ENCODE peak calls at places on chromosomes 12 and 14, in four cellular contexts. One of them, this sample, is unnamed.

GRCh38 chr12:59833408-59833807 is 237.6 kb downstream of the SLC16A7 start:
- DNase-seq in endothelial cell: no peak
- DNase-seq in neural crest cell: no peak
- DNase-seq in dorsolateral prefrontal cortex: no peak
- DNase-seq in this sample: no peak

GRCh38 chr12:90368081-90368480 is 586.9 kb downstream of the CCER1 start:
- DNase-seq in dorsolateral prefrontal cortex: no peak
- DNase-seq in neural crest cell: no peak
- DNase-seq in endothelial cell: no peak
- DNase-seq in this sample: no peak

GRCh38 chr14:66643344-66643743 is 135.4 kb downstream of the GPHN start:
- DNase-seq in dorsolateral prefrontal cortex: no peak
- DNase-seq in endothelial cell: no peak
- DNase-seq in neural crest cell: no peak
- DNase-seq in this sample: no peak

GRCh38 chr14:27750096-27750495 is 1016.5 kb upstream of the FOXG1 start:
- DNase-seq in dorsolateral prefrontal cortex: no peak
- DNase-seq in endothelial cell: no peak
- DNase-seq in neural crest cell: no peak
- DNase-seq in this sample: no peak

GRCh38 chr14:95226801-95227200 is 69.5 kb upstream of the DICER1 start:
- DNase-seq in endothelial cell: no peak
- DNase-seq in neural crest cell: no peak
- DNase-seq in dorsolateral prefrontal cortex: no peak
- DNase-seq in this sample: no peak

GRCh38 chr12:29783773-29784666 is at the start of gene TMTC1:
- DNase-seq in dorsolateral prefrontal cortex: peak
- DNase-seq in neural crest cell: peak
- DNase-seq in endothelial cell: peak
- DNase-seq in this sample: peak

GRCh38 chr12:51188359-51189051 is 15.6 kb upstream of the TFCP2 start:
- DNase-seq in neural crest cell: no peak
- DNase-seq in dorsolateral prefrontal cortex: no peak
- DNase-seq in endothelial cell: no peak
- DNase-seq in this sample: no peak

GRCh38 chr12:112714166-112714565 is 77.4 kb upstream of the RPH3A start:
- DNase-seq in dorsolateral prefrontal cortex: no peak
- DNase-seq in endothelial cell: no peak
- DNase-seq in neural crest cell: no peak
- DNase-seq in this sample: no peak

GRCh38 chr14:49931523-49931922 is 38.6 kb downstream of the ARF6 start:
- DNase-seq in dorsolateral prefrontal cortex: no peak
- DNase-seq in endothelial cell: no peak
- DNase-seq in neural crest cell: no peak
- DNase-seq in this sample: no peak

GRCh38 chr12:108447168-108447840 is 67.8 kb upstream of the FICD start:
- DNase-seq in endothelial cell: no peak
- DNase-seq in dorsolateral prefrontal cortex: no peak
- DNase-seq in neural crest cell: no peak
- DNase-seq in this sample: no peak

GRCh38 chr12:42921741-42922511 is 332.4 kb upstream of the PRICKLE1 start:
- DNase-seq in dorsolateral prefrontal cortex: no peak
- DNase-seq in endothelial cell: no peak
- DNase-seq in neural crest cell: no peak
- DNase-seq in this sample: no peak

GRCh38 chr12:41932470-41932991 is 212.1 kb downstream of the GXYLT1 start:
- DNase-seq in dorsolateral prefrontal cortex: peak
- DNase-seq in endothelial cell: peak
- DNase-seq in neural crest cell: peak
- DNase-seq in this sample: peak

GRCh38 chr12:121719926-121720414 is 7.4 kb downstream of the TMEM120B start:
- DNase-seq in neural crest cell: no peak
- DNase-seq in dorsolateral prefrontal cortex: no peak
- DNase-seq in endothelial cell: no peak
- DNase-seq in this sample: no peak

GRCh38 chr14:76867536-76868452 is 41.6 kb downstream of the LRRC74A start:
- DNase-seq in dorsolateral prefrontal cortex: no peak
- DNase-seq in endothelial cell: no peak
- DNase-seq in neural crest cell: no peak
- DNase-seq in this sample: no peak

GRCh38 chr12:69929531-69929930 is 104.5 kb downstream of the MYRFL start:
- DNase-seq in dorsolateral prefrontal cortex: no peak
- DNase-seq in endothelial cell: no peak
- DNase-seq in neural crest cell: no peak
- DNase-seq in this sample: no peak

GRCh38 chr12:121239335-121239678 is 29.4 kb downstream of the P2RX4 start:
- DNase-seq in endothelial cell: no peak
- DNase-seq in neural crest cell: no peak
- DNase-seq in dorsolateral prefrontal cortex: no peak
- DNase-seq in this sample: no peak

GRCh38 chr12:473863-474577 is 14.3 kb downstream of the B4GALNT3 start:
- DNase-seq in neural crest cell: no peak
- DNase-seq in endothelial cell: no peak
- DNase-seq in dorsolateral prefrontal cortex: no peak
- DNase-seq in this sample: no peak

GRCh38 chr14:61365667-61366194 is 44.4 kb downstream of the PRKCH start:
- DNase-seq in neural crest cell: no peak
- DNase-seq in dorsolateral prefrontal cortex: no peak
- DNase-seq in endothelial cell: no peak
- DNase-seq in this sample: no peak

GRCh38 chr12:124381454-124382207 is 86.7 kb downstream of the RFLNA start:
- DNase-seq in neural crest cell: no peak
- DNase-seq in endothelial cell: no peak
- DNase-seq in dorsolateral prefrontal cortex: peak
- DNase-seq in this sample: no peak

GRCh38 chr14:64191756-64192155 is 102.4 kb downstream of the ESR2 start:
- DNase-seq in neural crest cell: no peak
- DNase-seq in dorsolateral prefrontal cortex: no peak
- DNase-seq in endothelial cell: no peak
- DNase-seq in this sample: no peak

GRCh38 chr14:20682435-20683124 is 1.8 kb upstream of the RNASE4 start:
- DNase-seq in neural crest cell: peak
- DNase-seq in endothelial cell: peak
- DNase-seq in dorsolateral prefrontal cortex: peak
- DNase-seq in this sample: peak

GRCh38 chr12:49201595-49202295 is 12.9 kb upstream of the TUBA1A start:
- DNase-seq in neural crest cell: no peak
- DNase-seq in endothelial cell: no peak
- DNase-seq in dorsolateral prefrontal cortex: no peak
- DNase-seq in this sample: no peak

GRCh38 chr12:102917026-102917787 is at the start of gene PAH:
- DNase-seq in endothelial cell: no peak
- DNase-seq in dorsolateral prefrontal cortex: no peak
- DNase-seq in neural crest cell: no peak
- DNase-seq in this sample: no peak
- TF ChIP-seq CTCF in endothelial cell: no peak
- TF ChIP-seq CTCF in dorsolateral prefrontal cortex: no peak
- TF ChIP-seq CTCF in neural crest cell: peak
- TF ChIP-seq CTCF in this sample: no peak

DNA sequence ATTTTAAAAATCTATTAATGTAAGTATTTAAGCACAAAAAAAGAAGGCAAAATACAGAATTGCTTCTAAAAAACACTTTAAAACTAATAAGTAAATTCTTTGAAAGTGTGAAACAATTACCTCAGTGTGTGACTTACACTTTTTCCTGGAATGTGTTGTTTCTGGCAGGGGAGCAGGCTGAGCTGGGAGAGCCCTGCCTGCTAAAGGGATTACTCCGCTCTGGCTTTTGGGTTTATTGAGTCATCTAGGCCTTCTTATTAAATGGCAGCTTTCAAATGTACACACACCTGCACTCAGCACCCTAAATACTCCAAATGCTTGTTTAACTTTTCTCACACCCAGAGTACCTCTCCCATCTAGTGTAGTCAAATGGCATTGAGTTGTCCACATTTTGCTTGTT is 279.8 kb downstream of the AKAP6 start:
- DNase-seq in endothelial cell: no peak
- DNase-seq in dorsolateral prefrontal cortex: no peak
- DNase-seq in neural crest cell: no peak
- DNase-seq in this sample: no peak
- TF ChIP-seq CTCF in endothelial cell: no peak
- TF ChIP-seq CTCF in dorsolateral prefrontal cortex: no peak
- TF ChIP-seq CTCF in neural crest cell: no peak
- TF ChIP-seq CTCF in this sample: no peak

GRCh38 chr14:100239840-100240724 is 1.1 kb downstream of the YY1 start:
- DNase-seq in neural crest cell: peak
- DNase-seq in dorsolateral prefrontal cortex: peak
- DNase-seq in endothelial cell: peak
- DNase-seq in this sample: peak

GRCh38 chr14:100238419-100239199 is at the start of gene YY1:
- DNase-seq in neural crest cell: peak
- DNase-seq in dorsolateral prefrontal cortex: peak
- DNase-seq in endothelial cell: peak
- DNase-seq in this sample: peak

GRCh38 chr14:100239200-100239839 is 376 bp downstream of the YY1 start:
- DNase-seq in endothelial cell: no peak
- DNase-seq in dorsolateral prefrontal cortex: no peak
- DNase-seq in neural crest cell: no peak
- DNase-seq in this sample: peak

GRCh38 chr14:100240725-100241032 is 1.7 kb downstream of the YY1 start:
- DNase-seq in endothelial cell: no peak
- DNase-seq in dorsolateral prefrontal cortex: no peak
- DNase-seq in neural crest cell: no peak
- DNase-seq in this sample: no peak

DNA sequence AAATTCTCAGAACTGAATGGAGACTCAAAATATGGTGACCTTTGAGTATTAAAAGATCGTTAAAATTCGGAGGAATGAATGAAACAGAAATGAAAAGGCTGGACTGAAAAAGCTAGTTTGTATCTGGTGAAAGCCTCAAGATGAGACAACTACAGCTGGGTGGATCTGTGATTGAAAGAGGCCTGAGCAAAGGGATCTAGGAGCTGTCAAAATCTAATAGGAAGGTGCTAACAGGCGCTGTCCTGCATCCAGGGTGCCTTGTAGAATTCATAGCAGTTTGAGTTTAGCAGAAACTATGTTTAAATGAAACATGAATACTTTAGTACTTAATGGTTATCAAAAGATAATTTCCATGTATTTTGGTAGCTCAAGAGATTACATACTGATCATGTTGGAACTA is 2.3 kb downstream of the YY1 start:
- DNase-seq in neural crest cell: no peak
- DNase-seq in dorsolateral prefrontal cortex: no peak
- DNase-seq in endothelial cell: no peak
- DNase-seq in this sample: no peak
- TF ChIP-seq CTCF in neural crest cell: no peak
- TF ChIP-seq CTCF in dorsolateral prefrontal cortex: no peak
- TF ChIP-seq CTCF in endothelial cell: no peak
- TF ChIP-seq CTCF in this sample: no peak

GRCh38 chr12:3261782-3262359 is 184.7 kb downstream of the TSPAN9 start:
- DNase-seq in dorsolateral prefrontal cortex: no peak
- DNase-seq in neural crest cell: no peak
- DNase-seq in endothelial cell: no peak
- DNase-seq in this sample: no peak
- TF ChIP-seq CTCF in dorsolateral prefrontal cortex: peak
- TF ChIP-seq CTCF in neural crest cell: no peak
- TF ChIP-seq CTCF in endothelial cell: peak
- TF ChIP-seq CTCF in this sample: peak

GRCh38 chr14:24093901-24094838 is at the start of gene PCK2:
- DNase-seq in dorsolateral prefrontal cortex: peak
- DNase-seq in neural crest cell: peak
- DNase-seq in endothelial cell: peak
- DNase-seq in this sample: peak
- TF ChIP-seq CTCF in dorsolateral prefrontal cortex: peak
- TF ChIP-seq CTCF in neural crest cell: no peak
- TF ChIP-seq CTCF in endothelial cell: no peak
- TF ChIP-seq CTCF in this sample: no peak

DNA sequence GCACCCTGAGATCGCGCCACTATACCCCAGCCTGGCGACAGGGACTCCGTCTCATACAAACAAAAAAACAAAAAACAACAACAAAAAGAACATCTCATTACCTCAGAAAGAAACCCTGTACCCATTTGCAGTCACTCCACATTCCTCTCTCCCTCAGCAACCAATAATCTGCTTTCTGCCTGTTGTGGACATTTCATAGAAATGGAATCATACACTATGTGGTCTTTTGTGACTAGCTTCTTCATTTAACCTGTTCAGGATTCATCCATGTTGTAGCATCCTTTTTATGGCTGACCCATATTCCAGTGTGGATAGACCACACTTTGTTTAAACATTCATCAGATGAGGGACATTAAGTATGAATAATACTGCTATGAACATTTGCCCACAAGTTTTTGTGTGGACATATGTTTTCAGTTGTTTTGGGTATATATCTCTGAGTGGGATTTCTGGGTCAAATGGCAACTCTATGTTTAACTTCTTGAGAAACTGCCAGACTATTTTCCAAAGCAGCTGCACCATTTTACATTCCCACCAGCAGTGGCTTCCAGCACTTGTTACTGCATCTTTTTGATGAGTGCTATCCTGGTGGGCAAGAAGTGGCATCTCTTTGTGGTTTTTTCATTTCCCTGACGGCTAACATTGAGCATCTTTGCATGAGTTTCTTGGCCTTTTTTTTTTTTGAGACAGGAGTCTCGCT is 5.9 kb upstream of the RCOR1 start:
- DNase-seq in neural crest cell: no peak
- DNase-seq in endothelial cell: no peak
- DNase-seq in dorsolateral prefrontal cortex: no peak
- DNase-seq in this sample: no peak
- TF ChIP-seq CTCF in neural crest cell: no peak
- TF ChIP-seq CTCF in endothelial cell: no peak
- TF ChIP-seq CTCF in dorsolateral prefrontal cortex: no peak
- TF ChIP-seq CTCF in this sample: no peak

GRCh38 chr12:6204533-6205143 is 4.4 kb downstream of the CD9 start:
- DNase-seq in neural crest cell: no peak
- DNase-seq in dorsolateral prefrontal cortex: no peak
- DNase-seq in endothelial cell: no peak
- DNase-seq in this sample: no peak
- TF ChIP-seq CTCF in neural crest cell: no peak
- TF ChIP-seq CTCF in dorsolateral prefrontal cortex: no peak
- TF ChIP-seq CTCF in endothelial cell: no peak
- TF ChIP-seq CTCF in this sample: no peak

DNA sequence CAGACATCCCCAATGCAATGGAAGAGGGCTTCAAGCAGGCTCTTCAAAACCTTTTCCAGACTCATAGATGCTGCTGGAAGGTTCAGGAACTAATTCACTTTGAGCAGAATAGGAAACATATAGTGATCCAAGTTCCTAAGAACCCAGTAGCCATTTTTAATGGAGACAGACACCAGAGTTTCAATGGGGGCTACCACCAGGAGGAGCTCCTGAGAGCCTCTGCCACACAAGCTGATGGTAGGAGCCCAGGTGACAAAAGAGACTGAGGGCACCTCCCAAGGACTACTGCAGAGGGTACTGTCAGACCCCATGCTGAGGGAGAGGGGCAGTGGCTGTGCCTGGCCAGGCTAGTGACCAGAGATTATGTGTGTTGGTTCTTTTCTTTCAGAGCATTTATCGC is 45.9 kb downstream of the IFNG start:
- DNase-seq in neural crest cell: no peak
- DNase-seq in dorsolateral prefrontal cortex: no peak
- DNase-seq in endothelial cell: no peak
- DNase-seq in this sample: peak
- TF ChIP-seq CTCF in neural crest cell: peak
- TF ChIP-seq CTCF in dorsolateral prefrontal cortex: no peak
- TF ChIP-seq CTCF in endothelial cell: no peak
- TF ChIP-seq CTCF in this sample: no peak

GRCh38 chr14:73991097-73991496 is 28.0 kb downstream of the ENTPD5 start:
- DNase-seq in dorsolateral prefrontal cortex: no peak
- DNase-seq in neural crest cell: no peak
- DNase-seq in endothelial cell: no peak
- DNase-seq in this sample: no peak
- TF ChIP-seq CTCF in dorsolateral prefrontal cortex: no peak
- TF ChIP-seq CTCF in neural crest cell: no peak
- TF ChIP-seq CTCF in endothelial cell: no peak
- TF ChIP-seq CTCF in this sample: no peak